ENCODE peak calls at places on chromosomes 3 and 15, in seven cellular contexts. J, A, W, F, V, X and U are unnamed samples.

GRCh38 chr15:95281470-95281869 is 1049.0 kb upstream of the NR2F2 start:
- DNase-seq in W (no peak), A (no peak), V (no peak), F (no peak), J (no peak), X (no peak), U (no peak)

GRCh38 chr3:14145670-14146380 is 21.0 kb downstream of the TMEM43 start:
- DNase-seq in J (no peak), F (no peak), X (no peak), A (no peak), W (no peak), V (no peak), U (no peak)

GRCh38 chr3:138172625-138173024 is 2.1 kb downstream of the DBR1 start:
- DNase-seq in A (no peak), W (no peak), F (no peak), X (no peak), V (no peak), J (no peak), U (no peak)

GRCh38 chr3:133269393-133269792 is 130.5 kb upstream of the BFSP2 start:
- DNase-seq in X (no peak), W (no peak), A (no peak), V (no peak), J (no peak), F (no peak), U (no peak)

GRCh38 chr15:74988007-74988800 is 7.2 kb upstream of the SCAMP5 start:
- DNase-seq in W (peak), F (peak), A (peak), V (no peak), X (peak), J (peak), U (no peak)

GRCh38 chr3:186209810-186210752 is 101.2 kb upstream of the ETV5 start:
- DNase-seq in W (peak), A (peak), J (peak), X (peak), F (no peak), V (no peak), U (peak)

GRCh38 chr15:31096563-31096962 is 5.0 kb downstream of the TRPM1 start:
- DNase-seq in J (no peak), V (no peak), A (no peak), W (no peak), X (no peak), F (no peak), U (no peak)

GRCh38 chr3:102715030-102715697 is 280.3 kb downstream of the ZPLD1 start:
- DNase-seq in X (no peak), A (no peak), J (no peak), V (peak), W (no peak), F (peak), U (no peak)

GRCh38 chr15:84915011-84915958 is 30.8 kb downstream of the SLC28A1 start:
- DNase-seq in W (peak), J (peak), X (no peak), F (peak), A (peak), V (peak), U (peak)

GRCh38 chr3:153026026-153026425 is 136.0 kb upstream of the RAP2B start:
- DNase-seq in X (no peak), V (no peak), J (no peak), A (peak), W (no peak), F (peak), U (no peak)

GRCh38 chr15:50219820-50220219 is 37.8 kb downstream of the SLC27A2 start:
- DNase-seq in J (no peak), A (no peak), W (no peak), F (no peak), V (no peak), X (no peak), U (no peak)

GRCh38 chr15:78739206-78739605 is 72.1 kb downstream of the ADAMTS7 start:
- DNase-seq in J (no peak), F (no peak), V (no peak), A (no peak), X (peak), W (no peak), U (no peak)

GRCh38 chr15:70247281-70247680 is 149.6 kb upstream of the TLE3 start:
- DNase-seq in V (no peak), F (no peak), W (no peak), X (no peak), A (no peak), J (peak), U (no peak)

GRCh38 chr3:123632161-123632655 is 47.4 kb upstream of the HACD2 start:
- DNase-seq in W (no peak), F (no peak), V (no peak), X (no peak), A (no peak), J (peak), U (no peak)

GRCh38 chr15:67783303-67783702 is 42.0 kb upstream of the SKOR1 start:
- DNase-seq in V (peak), X (no peak), J (no peak), W (no peak), F (no peak), A (no peak), U (no peak)

GRCh38 chr3:113533534-113533892 is 1.2 kb downstream of the SIDT1 start:
- DNase-seq in X (no peak), A (no peak), V (no peak), J (no peak), W (no peak), F (no peak), U (no peak)

GRCh38 chr3:121443456-121443855 is 102.3 kb downstream of the POLQ start:
- DNase-seq in J (no peak), A (no peak), W (no peak), X (no peak), F (no peak), V (no peak), U (no peak)

GRCh38 chr3:79056498-79056897 is 711.3 kb downstream of the ROBO1 start:
- DNase-seq in W (no peak), F (no peak), J (no peak), A (no peak), V (no peak), X (no peak), U (no peak)

GRCh38 chr3:65400893-65401292 is 637.8 kb downstream of the MAGI1 start:
- DNase-seq in V (no peak), J (no peak), A (no peak), W (no peak), X (no peak), F (no peak), U (no peak)

GRCh38 chr3:133474251-133474801 is 74.5 kb downstream of the BFSP2 start:
- DNase-seq in F (no peak), J (peak), A (no peak), X (no peak), W (no peak), V (no peak), U (peak)

GRCh38 chr15:54082836-54083492 is 104.7 kb downstream of the UNC13C start:
- DNase-seq in A (peak), W (no peak), J (no peak), X (peak), V (no peak), F (no peak), U (no peak)

GRCh38 chr3:141795719-141796435 is 32.7 kb downstream of the GRK7 start:
- DNase-seq in F (no peak), J (no peak), A (peak), V (no peak), X (no peak), W (no peak), U (peak)

GRCh38 chr3:58085616-58086015 is 77.4 kb downstream of the FLNB start:
- DNase-seq in F (no peak), V (no peak), J (no peak), A (no peak), W (no peak), X (no peak), U (no peak)
- H3K27ac ChIP-seq in F (no peak), V (peak), J (no peak), A (no peak), W (peak), X (no peak), U (peak)

DNA sequence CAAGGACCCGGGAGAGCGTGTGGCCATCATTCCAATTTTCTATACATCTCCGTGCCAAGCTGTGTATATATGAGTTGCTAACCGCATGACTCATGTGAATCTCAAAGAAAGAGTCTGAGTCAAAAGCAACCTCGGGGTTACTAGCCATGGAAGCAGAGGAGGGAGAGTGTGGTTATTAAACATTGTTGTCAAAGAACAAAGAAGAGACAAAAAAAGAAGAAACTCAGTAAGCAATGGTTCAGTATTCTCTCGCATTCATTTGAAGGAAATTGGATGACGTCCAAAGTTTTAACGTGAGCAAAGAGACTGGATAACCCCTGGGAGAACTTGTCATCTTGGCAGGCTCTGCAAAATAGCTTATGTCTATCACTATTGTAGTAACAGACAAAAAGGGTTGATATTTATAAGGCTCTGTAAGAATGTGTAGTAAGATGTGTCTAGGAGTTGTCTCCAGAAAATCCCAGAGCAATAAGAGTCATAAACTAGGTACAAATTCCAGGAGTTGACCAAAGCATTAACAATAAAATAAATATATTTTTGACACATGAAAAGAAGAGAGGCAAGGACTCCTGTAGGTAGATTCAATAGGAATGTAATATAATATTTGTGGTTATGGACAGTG is 52.8 kb upstream of the GRM7 start:
- DNase-seq in X (no peak), V (no peak), A (no peak), F (no peak), W (no peak), J (no peak), U (no peak)
- TF ChIP-seq EP300 in X (no peak), V (no peak), A (no peak), F (no peak), W (no peak), J (no peak), U (no peak)

GRCh38 chr15:42034628-42035177 is 13.9 kb upstream of the PLA2G4E start:
- DNase-seq in W (no peak), J (no peak), V (no peak), F (no peak), X (no peak), A (no peak), U (no peak)
- H3K27ac ChIP-seq in W (no peak), J (no peak), V (peak), F (no peak), X (no peak), A (no peak), U (no peak)

GRCh38 chr3:4805662-4806061 is 173.6 kb upstream of the BHLHE40 start:
- DNase-seq in V (no peak), W (no peak), X (no peak), F (no peak), J (no peak), A (no peak), U (no peak)

GRCh38 chr3:4808637-4809036 is 170.6 kb upstream of the BHLHE40 start:
- DNase-seq in J (no peak), X (no peak), V (no peak), A (no peak), W (no peak), F (no peak), U (no peak)

GRCh38 chr3:4809970-4810369 is 169.3 kb upstream of the BHLHE40 start:
- DNase-seq in W (no peak), A (no peak), X (no peak), V (no peak), F (no peak), J (no peak), U (no peak)

GRCh38 chr3:4806535-4807108 is 172.6 kb upstream of the BHLHE40 start:
- DNase-seq in W (no peak), F (no peak), J (no peak), A (no peak), V (no peak), X (no peak), U (no peak)

GRCh38 chr3:4807381-4808280 is 171.6 kb upstream of the BHLHE40 start:
- DNase-seq in X (no peak), W (no peak), F (no peak), J (no peak), V (no peak), A (no peak), U (no peak)
- TF ChIP-seq EP300 in X (no peak), W (no peak), F (no peak), J (peak), V (no peak), A (no peak), U (peak)

GRCh38 chr3:195098741-195099525 is 172.0 kb downstream of the XXYLT1 start:
- DNase-seq in W (no peak), J (no peak), F (no peak), A (no peak), X (no peak), V (no peak), U (no peak)

GRCh38 chr3:195096484-195097330 is 174.3 kb downstream of the XXYLT1 start:
- DNase-seq in F (no peak), A (no peak), J (no peak), X (no peak), W (no peak), V (no peak), U (no peak)

GRCh38 chr3:195096053-195096452 is 174.9 kb downstream of the XXYLT1 start:
- DNase-seq in F (no peak), X (no peak), V (no peak), J (no peak), W (no peak), A (no peak), U (no peak)

GRCh38 chr3:195095704-195096036 is 175.3 kb downstream of the XXYLT1 start:
- DNase-seq in V (no peak), W (no peak), J (no peak), A (no peak), F (no peak), X (no peak), U (no peak)

DNA sequence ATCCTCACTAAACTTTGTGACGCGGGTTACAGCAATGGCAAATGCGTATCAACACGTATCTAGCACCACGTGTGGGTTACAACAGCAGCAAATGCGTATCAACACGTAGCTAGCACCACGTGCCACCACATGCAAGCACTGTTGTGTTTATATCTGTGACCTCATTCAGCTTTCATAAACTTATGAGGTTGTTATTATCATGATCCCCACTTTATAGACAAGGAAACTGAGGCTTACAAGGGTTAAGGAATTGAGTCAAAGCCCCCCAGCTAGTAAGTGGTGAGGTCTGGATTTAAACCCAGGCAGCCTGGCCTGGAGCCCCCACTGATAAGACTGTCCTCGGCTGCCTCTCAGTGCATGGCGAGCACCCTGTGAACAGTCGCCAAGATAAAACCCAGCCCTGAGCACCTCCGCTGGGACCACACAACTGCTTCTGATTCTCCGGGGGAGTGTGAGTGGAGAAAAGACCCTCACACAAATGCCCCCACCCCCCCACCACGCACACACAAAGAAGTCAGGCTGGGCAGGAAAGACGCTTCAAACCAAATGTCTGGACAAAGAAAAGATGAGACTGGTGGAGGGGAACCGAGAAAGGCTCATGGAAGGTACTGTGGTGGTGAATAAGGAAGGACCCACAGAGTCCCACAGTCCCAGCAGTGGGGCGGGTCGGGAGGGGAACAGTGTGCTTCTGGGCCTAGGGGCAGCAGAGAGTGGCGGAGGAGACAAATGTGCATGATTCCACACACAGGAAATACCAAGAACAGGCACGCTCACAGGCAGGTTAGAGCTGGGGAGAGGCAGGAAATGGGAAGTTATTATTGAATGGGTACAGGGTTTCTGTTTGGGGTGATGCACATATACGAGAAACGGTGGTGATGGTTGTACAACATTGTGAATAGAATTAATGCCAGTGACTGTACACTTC is 173.4 kb downstream of the XXYLT1 start:
- DNase-seq in V (no peak), A (no peak), F (no peak), W (no peak), J (no peak), X (no peak), U (no peak)
- H3K27ac ChIP-seq in V (peak), A (no peak), F (no peak), W (no peak), J (no peak), X (no peak), U (no peak)

GRCh38 chr15:43821505-43821904 is 3.0 kb downstream of the MFAP1 start:
- DNase-seq in X (no peak), F (no peak), W (no peak), J (no peak), A (no peak), V (no peak), U (no peak)

GRCh38 chr15:43828061-43828657 is 1.4 kb downstream of the WDR76 start:
- DNase-seq in A (peak), F (no peak), V (no peak), J (no peak), X (no peak), W (no peak), U (no peak)

GRCh38 chr15:43826029-43826507 is 734 bp upstream of the WDR76 start:
- DNase-seq in V (no peak), J (no peak), W (no peak), F (no peak), A (no peak), X (no peak), U (no peak)

GRCh38 chr15:43824302-43825246 is at the start of gene MFAP1:
- DNase-seq in W (peak), F (peak), J (peak), X (peak), V (peak), A (peak), U (peak)
- TF ChIP-seq EP300 in W (no peak), F (no peak), J (no peak), X (no peak), V (no peak), A (peak), U (peak)

GRCh38 chr3:179453967-179454366 is 2.7 kb upstream of the GNB4 start:
- DNase-seq in X (no peak), V (no peak), J (no peak), F (no peak), W (no peak), A (no peak), U (no peak)

GRCh38 chr3:179450901-179451334 is 352 bp downstream of the GNB4 start:
- DNase-seq in V (no peak), W (no peak), F (peak), A (no peak), X (no peak), J (no peak), U (no peak)

GRCh38 chr3:179451335-179452165 is at the start of gene GNB4:
- DNase-seq in F (peak), A (peak), X (peak), V (no peak), W (peak), J (peak), U (peak)

GRCh38 chr3:179452872-179453271 is 1.6 kb upstream of the GNB4 start:
- DNase-seq in X (no peak), A (no peak), F (no peak), J (no peak), V (no peak), W (no peak), U (no peak)

DNA sequence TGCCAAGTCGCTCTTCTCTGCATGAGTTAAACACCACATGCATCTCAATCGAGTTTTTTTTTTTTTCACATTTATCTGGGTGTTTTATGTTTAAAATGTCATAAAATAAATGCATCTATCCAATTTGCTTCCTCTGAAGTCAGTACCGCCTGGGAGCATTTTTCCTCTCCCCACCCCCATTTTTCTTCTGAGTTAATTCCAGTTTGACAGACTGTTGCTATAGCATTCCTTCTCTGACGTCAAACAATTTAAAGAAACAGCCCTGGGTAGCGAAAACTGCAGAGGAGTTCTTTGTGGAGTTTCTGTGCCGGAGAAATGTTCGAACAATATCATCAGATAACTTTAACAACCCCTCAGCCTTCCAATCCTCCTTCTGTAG is 885 bp upstream of the GNB4 start:
- DNase-seq in X (no peak), F (no peak), W (no peak), J (no peak), V (no peak), A (no peak), U (no peak)
- H3K27ac ChIP-seq in X (no peak), F (peak), W (peak), J (no peak), V (no peak), A (peak), U (peak)